ENCODE peak calls at places on chromosomes 2 and 18, in four cellular contexts. R is K562, V is endothelial cell of umbilical vein, S is GM12878. O is an unnamed sample.

GRCh38 chr18:24792164-24792563 is 331.7 kb downstream of the HRH4 start:
- DNase-seq in R (no peak), V (no peak), S (no peak), O (peak; percentile 48)

GRCh38 chr2:70705160-70705850 is 62.7 kb downstream of the ADD2 start:
- DNase-seq in R (no peak), V (no peak), S (no peak), O (no peak)

GRCh38 chr2:6186332-6187100 is 494.3 kb downstream of the SOX11 start:
- DNase-seq in R (no peak), V (no peak), S (no peak), O (peak; percentile 87)

GRCh38 chr2:236338495-236339184 is 74.4 kb upstream of the ASB18 start:
- DNase-seq in R (peak; percentile 8), V (peak; percentile 34), S (no peak), O (no peak)

GRCh38 chr2:1556776-1557466 is 143.7 kb downstream of the TPO start:
- DNase-seq in R (no peak), V (peak; percentile 6), S (no peak), O (peak; percentile 81)

GRCh38 chr2:100427627-100428258 is 10.3 kb upstream of the CHST10 start:
- DNase-seq in R (peak; percentile 39), V (peak; percentile 52), S (no peak), O (peak; percentile 38)

GRCh38 chr2:230864605-230865323 is at the start of gene ITM2C:
- DNase-seq in R (peak; percentile 93), V (peak; percentile 19), S (no peak), O (peak; percentile 62)

GRCh38 chr2:86776532-86776931 is 14.2 kb downstream of the CD8A start:
- DNase-seq in R (no peak), V (no peak), S (no peak), O (no peak)

GRCh38 chr2:34368304-34368703 is 769.2 kb upstream of the FAM98A start:
- DNase-seq in R (no peak), V (no peak), S (no peak), O (no peak)

GRCh38 chr18:28905509-28905908 is 728.6 kb upstream of the CDH2 start:
- DNase-seq in R (no peak), V (peak; percentile 49), S (no peak), O (peak; percentile 57)

GRCh38 chr2:190513877-190514276 is 20.6 kb downstream of the NEMP2 start:
- DNase-seq in R (no peak), V (no peak), S (no peak), O (no peak)

GRCh38 chr2:14632133-14632936 is at the start of gene LRATD1:
- DNase-seq in R (peak; percentile 66), V (peak; percentile 22), S (no peak), O (peak; percentile 55)

GRCh38 chr2:38665854-38666577 is at the start of gene GALM:
- DNase-seq in R (peak; percentile 80), V (peak; percentile 92), S (no peak), O (peak; percentile 96)

GRCh38 chr2:43136862-43137261 is 89.5 kb downstream of the ZFP36L2 start:
- DNase-seq in R (no peak), V (no peak), S (no peak), O (no peak)

GRCh38 chr2:12733846-12734245 is 17.1 kb downstream of the TRIB2 start:
- DNase-seq in R (no peak), V (no peak), S (no peak), O (no peak)

GRCh38 chr18:40676676-40677075 is 1278.4 kb upstream of the PIK3C3 start:
- DNase-seq in R (no peak), V (no peak), S (no peak), O (peak; percentile 41)

GRCh38 chr18:10877974-10878373 is 271.4 kb downstream of the PIEZO2 start:
- DNase-seq in R (no peak), V (no peak), S (no peak), O (no peak)

GRCh38 chr18:10231220-10231619 is 223.2 kb upstream of the APCDD1 start:
- DNase-seq in R (no peak), V (no peak), S (no peak), O (no peak)

GRCh38 chr2:216830346-216830745 is 29.5 kb downstream of the TNP1 start:
- DNase-seq in R (no peak), V (no peak), S (no peak), O (no peak)

GRCh38 chr18:49697757-49698595 is 115.4 kb downstream of the ACAA2 start:
- DNase-seq in R (no peak), V (no peak), S (no peak), O (peak; percentile 53)

GRCh38 chr18:27298215-27298804 is 113.2 kb upstream of the CHST9 start:
- DNase-seq in R (no peak), V (no peak), S (no peak), O (no peak)
- TF ChIP-seq FOS in R (no peak), V (no peak), S (no peak), O (no peak)

DNA sequence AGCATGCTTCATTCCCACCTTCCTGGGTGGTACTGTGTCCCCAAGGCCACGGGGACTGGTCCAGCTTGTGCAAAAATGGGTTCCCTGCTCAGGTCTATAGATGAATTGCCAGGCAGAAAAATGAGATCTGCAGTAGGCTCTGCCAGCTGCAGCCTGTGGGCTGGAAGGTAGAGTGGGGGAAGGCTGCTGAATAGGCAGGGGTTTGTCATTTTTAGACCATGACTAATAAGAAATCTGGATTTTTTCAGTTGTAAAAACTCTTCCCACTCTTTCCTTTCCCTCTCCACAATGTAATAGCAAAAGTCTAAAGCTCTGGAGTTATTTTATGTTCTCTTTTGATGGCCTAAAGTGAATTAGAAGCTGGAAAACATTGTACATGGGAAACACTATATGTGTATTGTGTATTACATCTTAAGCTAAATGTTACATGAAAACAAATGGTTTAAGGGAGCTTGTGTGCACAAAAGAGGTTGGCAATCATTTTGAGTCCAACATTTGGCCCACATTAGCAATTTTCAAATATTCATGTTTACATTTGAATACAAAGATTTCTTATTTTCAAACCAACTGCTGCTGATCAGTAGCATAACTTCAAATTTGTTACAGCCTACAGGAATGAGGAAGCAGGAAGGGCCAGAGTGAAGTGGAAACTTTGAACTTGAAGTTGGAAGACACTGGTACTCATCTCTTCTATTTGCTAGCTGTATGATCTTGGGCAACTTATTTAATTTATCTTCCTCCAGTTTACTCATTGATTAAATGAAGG is 407.1 kb downstream of the SLC4A3 start:
- DNase-seq in R (no peak), V (no peak), S (no peak), O (peak; percentile 72)
- TF ChIP-seq FOS in R (no peak), V (no peak), S (no peak), O (no peak)

GRCh38 chr2:127778447-127778846 is 32.5 kb downstream of the WDR33 start:
- DNase-seq in R (no peak), V (no peak), S (no peak), O (no peak)
- TF ChIP-seq FOS in R (no peak), V (no peak), S (no peak), O (no peak)

DNA sequence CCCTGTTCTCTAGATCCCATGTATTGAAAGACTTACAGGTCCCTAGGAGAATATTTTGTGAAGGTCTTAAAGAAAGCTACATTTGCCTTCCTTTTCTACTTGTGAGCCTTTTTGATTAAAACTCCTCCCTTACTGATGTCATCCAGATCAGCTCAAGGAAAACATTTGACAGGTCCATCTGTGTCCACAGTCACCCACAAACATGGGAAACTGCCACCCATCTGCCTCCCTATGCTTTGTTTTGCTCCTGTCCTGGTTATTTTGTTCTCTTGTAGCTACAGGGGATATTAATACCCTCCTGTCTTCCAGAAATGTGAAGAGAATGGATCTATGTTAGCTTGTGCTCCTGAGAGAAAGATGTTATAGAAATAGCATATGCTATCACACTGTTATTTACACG is 203.6 kb upstream of the GALNT5 start:
- DNase-seq in R (no peak), V (no peak), S (no peak), O (no peak)
- TF ChIP-seq FOS in R (no peak), V (no peak), S (no peak), O (no peak)

GRCh38 chr18:48007955-48008701 is 77.7 kb upstream of the SMAD2 start:
- DNase-seq in R (peak; percentile 94), V (peak; percentile 51), S (no peak), O (no peak)
- TF ChIP-seq FOS in R (no peak), V (no peak), S (no peak), O (no peak)

GRCh38 chr18:70422061-70422965 is 133.5 kb downstream of the SOCS6 start:
- DNase-seq in R (no peak), V (peak; percentile 99), S (no peak), O (peak; percentile 93)
- TF ChIP-seq FOS in R (no peak), V (peak; percentile 99), S (no peak), O (peak; percentile 89)

GRCh38 chr2:10007921-10008808 is 35.2 kb upstream of the KLF11 start:
- DNase-seq in R (no peak), V (no peak), S (no peak), O (no peak)
- TF ChIP-seq FOS in R (no peak), V (no peak), S (no peak), O (no peak)

GRCh38 chr2:242075683-242076082 is 206.2 kb downstream of the RTP5 start:
- DNase-seq in R (no peak), V (no peak), S (no peak), O (no peak)
- TF ChIP-seq FOS in R (no peak), V (no peak), S (no peak), O (no peak)

GRCh38 chr2:207970138-207970824 is 55.0 kb downstream of the PLEKHM3 start:
- DNase-seq in R (no peak), V (no peak), S (no peak), O (no peak)
- TF ChIP-seq FOS in R (no peak), V (no peak), S (no peak), O (no peak)

GRCh38 chr2:27723372-27724144 is 48.0 kb upstream of the MRPL33 start:
- DNase-seq in R (peak; percentile 67), V (peak; percentile 68), S (no peak), O (peak; percentile 75)
- TF ChIP-seq FOS in R (no peak), V (no peak), S (no peak), O (no peak)